ENCODE peak calls at places on chromosome 15, in nine cellular contexts. S, P, C, A, H, Y, Z, L and N are unnamed samples.

GRCh38 chr15:33068007-33068441 is 126.5 kb downstream of the FMN1 start:
- DNase-seq in S (no peak), P (peak), C (peak), A (no peak), H (no peak), Y (no peak), Z (no peak), L (peak), N (peak)

GRCh38 chr15:65939901-65940617 is 70.8 kb downstream of the RAB11A start:
- DNase-seq in S (no peak), P (peak), C (peak), A (no peak), H (no peak), Y (no peak), Z (peak), L (no peak), N (peak)

GRCh38 chr15:29037997-29038700 is 152.4 kb downstream of the APBA2 start:
- DNase-seq in S (no peak), P (no peak), C (no peak), A (no peak), H (no peak), Y (no peak), Z (no peak), L (no peak), N (no peak)

GRCh38 chr15:70955151-70955550 is 62.5 kb downstream of the LRRC49 start:
- DNase-seq in S (no peak), P (no peak), C (no peak), A (no peak), H (no peak), Y (no peak), Z (no peak), L (no peak), N (no peak)

GRCh38 chr15:70264014-70264492 is 166.3 kb upstream of the TLE3 start:
- DNase-seq in S (no peak), P (no peak), C (no peak), A (peak), H (no peak), Y (peak), Z (no peak), L (no peak), N (no peak)

GRCh38 chr15:90711418-90711824 is 5.7 kb upstream of the BLM start:
- DNase-seq in S (no peak), P (no peak), C (no peak), A (peak), H (no peak), Y (peak), Z (peak), L (no peak), N (no peak)

GRCh38 chr15:83555383-83555782 is 98.5 kb upstream of the ADAMTSL3 start:
- DNase-seq in S (no peak), P (no peak), C (no peak), A (no peak), H (no peak), Y (no peak), Z (no peak), L (no peak), N (no peak)

GRCh38 chr15:76310470-76311070 is 699 bp downstream of the ETFA start:
- DNase-seq in S (no peak), P (no peak), C (peak), A (no peak), H (no peak), Y (no peak), Z (no peak), L (peak), N (no peak)

GRCh38 chr15:41966920-41967465 is 5.4 kb downstream of the EHD4 start:
- DNase-seq in S (no peak), P (no peak), C (no peak), A (no peak), H (no peak), Y (no peak), Z (no peak), L (no peak), N (no peak)

GRCh38 chr15:68594533-68595259 is 15.9 kb downstream of the CORO2B start:
- DNase-seq in S (no peak), P (no peak), C (no peak), A (no peak), H (no peak), Y (no peak), Z (no peak), L (no peak), N (no peak)

GRCh38 chr15:33400941-33401340 is 90.2 kb downstream of the RYR3 start:
- DNase-seq in S (no peak), P (no peak), C (no peak), A (no peak), H (no peak), Y (no peak), Z (no peak), L (no peak), N (no peak)

GRCh38 chr15:98311566-98312188 is 336.7 kb upstream of the IGF1R start:
- DNase-seq in S (no peak), P (peak), C (peak), A (peak), H (peak), Y (peak), Z (peak), L (peak), N (no peak)

GRCh38 chr15:85419200-85419599 is 38.8 kb downstream of the AKAP13 start:
- DNase-seq in S (no peak), P (peak), C (peak), A (no peak), H (no peak), Y (no peak), Z (no peak), L (no peak), N (no peak)